ENCODE peak calls at places on chromosome 14, in seven cellular contexts. I is neuronal stem cell, E is A549, Y is NCI-H1105 treated with DMSO at 0.1 percent for 48 hours, L is epithelial cell of esophagus, T is AG10803, R is astrocyte of the spinal cord. Z is an unnamed sample.

GRCh38 chr14:96279564-96279963 is 23.6 kb downstream of the BDKRB1 start:
- DNase-seq in Y (no peak), R (no peak), I (no peak), T (peak; percentile 29), L (no peak), E (no peak), Z (no peak)

GRCh38 chr14:84975503-84975902 is 554.4 kb upstream of the FLRT2 start:
- DNase-seq in I (no peak), Y (no peak), E (no peak), R (no peak), L (no peak), T (no peak), Z (no peak)

GRCh38 chr14:61470261-61470953 is 149.0 kb downstream of the PRKCH start:
- DNase-seq in R (peak; percentile 97), Y (peak; percentile 44), E (peak; percentile 83), T (peak; percentile 96), L (peak; percentile 79), I (peak; percentile 23), Z (peak; percentile 43)

GRCh38 chr14:68665116-68665515 is 127.8 kb downstream of the ZFP36L1 start:
- DNase-seq in Y (no peak), I (no peak), E (no peak), L (no peak), R (peak; percentile 54), T (no peak), Z (no peak)

GRCh38 chr14:53539489-53540126 is 386.5 kb upstream of the DDHD1 start:
- DNase-seq in R (peak; percentile 90), E (peak; percentile 86), Y (peak; percentile 74), I (peak; percentile 80), L (peak; percentile 80), T (peak; percentile 70), Z (peak; percentile 55)

GRCh38 chr14:97513891-97514290 is 716.7 kb downstream of the VRK1 start:
- DNase-seq in Y (no peak), E (no peak), R (no peak), L (no peak), I (no peak), T (no peak), Z (no peak)

GRCh38 chr14:45199246-45199645 is 53.8 kb downstream of the MIS18BP1 start:
- DNase-seq in I (no peak), T (peak; percentile 38), E (no peak), R (peak; percentile 77), Y (no peak), L (peak; percentile 57), Z (no peak)

GRCh38 chr14:58666737-58667136 is 29.0 kb downstream of the DACT1 start:
- DNase-seq in Y (peak; percentile 6), E (no peak), R (no peak), L (no peak), T (no peak), I (no peak), Z (no peak)

GRCh38 chr14:20757963-20758362 is 10.2 kb upstream of the EDDM3B start:
- DNase-seq in R (no peak), I (no peak), T (no peak), E (no peak), Y (no peak), L (no peak), Z (no peak)

GRCh38 chr14:37145395-37145794 is 27.0 kb downstream of the SLC25A21 start:
- DNase-seq in E (no peak), T (peak; percentile 13), R (no peak), I (no peak), Y (no peak), L (peak; percentile 68), Z (peak; percentile 14)

GRCh38 chr14:68666206-68666730 is 126.6 kb downstream of the ZFP36L1 start:
- DNase-seq in T (no peak), Y (no peak), L (no peak), E (no peak), I (no peak), R (no peak), Z (no peak)

GRCh38 chr14:71183856-71184255 is 276.6 kb downstream of the PCNX1 start:
- DNase-seq in R (no peak), T (no peak), Y (peak; percentile 78), I (no peak), E (no peak), L (no peak), Z (no peak)

GRCh38 chr14:59919582-59920377 is at the start of gene LRRC9:
- DNase-seq in T (no peak), E (no peak), Y (peak; percentile 98), L (peak; percentile 11), R (peak; percentile 37), I (peak; percentile 87), Z (no peak)

GRCh38 chr14:93009471-93010117 is 86.6 kb downstream of the CHGA start:
- DNase-seq in Y (no peak), E (no peak), T (peak; percentile 65), L (no peak), I (no peak), R (no peak), Z (no peak)

GRCh38 chr14:30525833-30526232 is 33.1 kb upstream of the G2E3 start:
- DNase-seq in Y (no peak), E (no peak), L (peak; percentile 39), R (peak; percentile 1), T (peak; percentile 51), I (no peak), Z (no peak)

GRCh38 chr14:73223049-73223448 is 14.3 kb upstream of the PAPLN start:
- DNase-seq in L (no peak), T (peak; percentile 76), E (no peak), Y (no peak), I (no peak), R (no peak), Z (no peak)

GRCh38 chr14:31770271-31770670 is 209.1 kb downstream of the NUBPL start:
- DNase-seq in T (no peak), E (no peak), Y (no peak), R (no peak), L (peak; percentile 47), I (no peak), Z (peak; percentile 8)

GRCh38 chr14:73811164-73811503 is 40.5 kb upstream of the PTGR2 start:
- DNase-seq in I (no peak), T (no peak), E (no peak), L (no peak), R (no peak), Y (no peak), Z (no peak)

GRCh38 chr14:69373104-69373503 is 25.0 kb downstream of the ERH start:
- DNase-seq in I (no peak), E (no peak), R (no peak), Y (peak; percentile 40), L (no peak), T (no peak), Z (no peak)

GRCh38 chr14:105148604-105149145 is 19.9 kb downstream of the JAG2 start:
- DNase-seq in L (no peak), E (no peak), I (no peak), T (no peak), R (no peak), Y (no peak), Z (no peak)

Z was measured in RWPE1.